ENCODE peak calls at places on chromosomes 5 and 9, in eight cellular contexts. J is tibial nerve; G is GM12878; H is endothelial cell of umbilical vein; V is heart right ventricle; O is HCT116; X is brain microvascular endothelial cell; N is effector memory CD4-positive, alpha-beta T cell. I is an unnamed sample.

GRCh38 chr5:178306430-178307225 is 74.0 kb upstream of the PHYKPL start:
- DNase-seq in J (no peak), G (no peak), H (no peak), V (no peak), O (no peak), X (no peak), N (no peak), I (no peak)

GRCh38 chr9:131982683-131983239 is 96.9 kb downstream of the MED27 start:
- DNase-seq in J (no peak), G (peak; percentile 37), H (no peak), V (no peak), O (no peak), X (no peak), N (no peak), I (no peak)

GRCh38 chr9:127637322-127637847 is 25.3 kb downstream of the STXBP1 start:
- DNase-seq in J (no peak), G (no peak), H (peak; percentile 44), V (no peak), O (no peak), X (peak; percentile 46), N (no peak), I (peak; percentile 91)

GRCh38 chr5:157772077-157772613 is 28.6 kb downstream of the LSM11 start:
- DNase-seq in J (no peak), G (no peak), H (no peak), V (no peak), O (no peak), X (no peak), N (no peak), I (no peak)

GRCh38 chr9:3035594-3036389 is 191.9 kb upstream of the PUM3 start:
- DNase-seq in J (no peak), G (no peak), H (no peak), V (no peak), O (no peak), X (no peak), N (no peak), I (no peak)

GRCh38 chr9:125747053-125747764 is at the start of gene PBX3:
- DNase-seq in J (peak; percentile 18), G (no peak), H (peak; percentile 38), V (peak; percentile 48), O (no peak), X (no peak), N (peak; percentile 35), I (peak; percentile 78)

GRCh38 chr9:112520646-112521045 is 34.0 kb downstream of the KIAA1958 start:
- DNase-seq in J (no peak), G (no peak), H (no peak), V (no peak), O (no peak), X (no peak), N (no peak), I (no peak)

GRCh38 chr9:35618854-35619799 is 914 bp upstream of the CD72 start:
- DNase-seq in J (no peak), G (peak; percentile 74), H (no peak), V (no peak), O (no peak), X (no peak), N (peak; percentile 34), I (no peak)

GRCh38 chr5:158601118-158601517 is 498.6 kb downstream of the EBF1 start:
- DNase-seq in J (no peak), G (no peak), H (no peak), V (no peak), O (no peak), X (no peak), N (no peak), I (no peak)

GRCh38 chr9:114551750-114552685 is 35.6 kb upstream of the ATP6V1G1 start:
- DNase-seq in J (no peak), G (no peak), H (peak; percentile 86), V (peak; percentile 49), O (peak; percentile 92), X (peak; percentile 99), N (no peak), I (peak; percentile 96)

GRCh38 chr9:96068511-96068910 is 193.0 kb downstream of the ERCC6L2 start:
- DNase-seq in J (no peak), G (no peak), H (no peak), V (no peak), O (no peak), X (no peak), N (no peak), I (no peak)

GRCh38 chr5:142922223-142922952 is 152.2 kb downstream of the ARHGAP26 start:
- DNase-seq in J (no peak), G (peak; percentile 21), H (peak; percentile 90), V (no peak), O (no peak), X (no peak), N (no peak), I (peak; percentile 77)

GRCh38 chr5:122845253-122846050 is at the start of gene SNX24:
- DNase-seq in J (peak; percentile 59), G (no peak), H (peak; percentile 62), V (peak; percentile 75), O (peak; percentile 34), X (peak; percentile 35), N (peak; percentile 59), I (peak; percentile 86)

GRCh38 chr5:59104400-59105117 is 521.7 kb downstream of the RAB3C start:
- DNase-seq in J (no peak), G (no peak), H (no peak), V (no peak), O (no peak), X (no peak), N (no peak), I (no peak)

GRCh38 chr5:97136471-97136870 is 5.9 kb downstream of the LIX1 start:
- DNase-seq in J (no peak), G (no peak), H (no peak), V (no peak), O (no peak), X (no peak), N (no peak), I (no peak)

GRCh38 chr9:91844170-91844569 is 105.9 kb downstream of the ROR2 start:
- DNase-seq in J (no peak), G (no peak), H (no peak), V (no peak), O (no peak), X (no peak), N (no peak), I (peak; percentile 14)
- H3K4me3 ChIP-seq in J (no peak overlapping the region), G (no peak overlapping the region), H (no peak overlapping the region), V (no peak overlapping the region), O (no peak overlapping the region), X (no peak overlapping the region), N (no peak overlapping the region), I (peak overlapping the region; percentile 8)

GRCh38 chr5:151251001-151251551 is 1.9 kb upstream of the GM2A start:
- DNase-seq in J (no peak), G (peak; percentile 49), H (no peak), V (no peak), O (no peak), X (no peak), N (peak; percentile 43), I (no peak)

GRCh38 chr5:151253604-151253948 is 591 bp downstream of the GM2A start:
- DNase-seq in J (no peak), G (no peak), H (no peak), V (no peak), O (no peak), X (no peak), N (no peak), I (peak; percentile 4)

GRCh38 chr5:151250346-151251000 is 2.5 kb upstream of the GM2A start:
- DNase-seq in J (no peak), G (no peak), H (no peak), V (no peak), O (no peak), X (no peak), N (no peak), I (no peak)

GRCh38 chr5:151252762-151253603 is at the start of gene GM2A:
- DNase-seq in J (peak; percentile 98), G (peak; percentile 98), H (peak; percentile 100), V (peak; percentile 100), O (peak; percentile 99), X (peak; percentile 99), N (peak; percentile 98), I (peak; percentile 100)

DNA sequence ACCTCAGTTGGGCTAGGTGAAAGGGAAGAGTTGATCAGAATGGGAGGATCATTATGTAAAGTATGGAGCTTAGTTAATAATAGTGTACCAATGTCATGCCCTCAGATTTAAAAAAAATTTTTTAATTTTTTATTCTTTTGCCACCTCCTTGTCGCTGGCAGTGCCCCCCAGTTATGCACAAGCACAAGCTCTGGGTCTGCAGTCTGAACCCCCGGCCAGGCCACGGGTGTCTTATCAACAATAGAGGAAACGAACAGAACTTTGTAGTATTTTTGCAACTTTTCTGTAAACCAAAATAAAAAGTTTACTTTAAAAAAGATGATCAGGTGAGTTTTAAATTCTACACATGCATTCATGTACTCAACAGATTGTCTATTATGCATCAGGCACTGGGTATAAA is 1.4 kb upstream of the GM2A start:
- DNase-seq in J (no peak), G (no peak), H (no peak), V (no peak), O (no peak), X (no peak), N (no peak), I (no peak)
- H3K36me3 ChIP-seq in J (no peaks in the 10 kb centered on the region), G (no peaks in the 10 kb centered on the region), H (no peaks in the 10 kb centered on the region), V (no peaks in the 10 kb centered on the region), O (no peaks in the 10 kb centered on the region), X (no peaks in the 10 kb centered on the region), N (no peaks in the 10 kb centered on the region), I (no peaks in the 10 kb centered on the region)

GRCh38 chr9:98605116-98605515 is 103.6 kb downstream of the GABBR2 start:
- DNase-seq in J (no peak), G (no peak), H (no peak), V (no peak), O (no peak), X (no peak), N (no peak), I (no peak)

GRCh38 chr9:98607787-98608186 is 100.9 kb downstream of the GABBR2 start:
- DNase-seq in J (no peak), G (no peak), H (peak; percentile 91), V (no peak), O (no peak), X (peak; percentile 64), N (no peak), I (peak; percentile 18)

GRCh38 chr9:98603821-98604383 is 104.8 kb downstream of the GABBR2 start:
- DNase-seq in J (no peak), G (no peak), H (no peak), V (no peak), O (no peak), X (no peak), N (no peak), I (no peak)

GRCh38 chr9:98607152-98607551 is 101.6 kb downstream of the GABBR2 start:
- DNase-seq in J (no peak), G (no peak), H (no peak), V (no peak), O (no peak), X (no peak), N (no peak), I (no peak)

DNA sequence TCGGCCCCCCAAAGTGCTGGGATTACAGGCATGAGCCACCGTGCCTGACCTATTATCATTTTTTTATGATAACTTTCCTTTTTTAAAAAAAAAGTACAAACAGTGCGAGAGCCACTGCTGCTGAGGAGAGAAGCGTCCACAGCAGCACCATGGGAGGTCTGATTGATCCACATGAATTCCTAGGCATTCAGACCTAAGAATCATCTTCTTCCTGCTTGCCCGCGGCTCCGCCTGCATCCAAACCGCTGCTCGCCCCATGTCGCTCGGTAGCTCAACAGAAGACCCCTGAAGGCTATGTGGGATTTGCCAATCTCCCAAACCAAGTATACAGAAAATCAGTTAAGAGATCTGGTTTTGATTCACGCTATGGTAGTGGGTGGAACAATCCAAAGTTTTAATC is 102.0 kb downstream of the GABBR2 start:
- DNase-seq in J (no peak), G (no peak), H (no peak), V (no peak), O (no peak), X (no peak), N (no peak), I (no peak)
- H3K4me3 ChIP-seq in J (no peak overlapping the region), G (no peak overlapping the region), H (no peak overlapping the region), V (no peak overlapping the region), O (no peak overlapping the region), X (no peak overlapping the region), N (no peak overlapping the region), I (no peak overlapping the region)

GRCh38 chr9:120866651-120867050 is 10.3 kb downstream of the PHF19 start:
- DNase-seq in J (no peak), G (no peak), H (no peak), V (no peak), O (no peak), X (no peak), N (no peak), I (no peak)
- H3K36me3 ChIP-seq in J (no peaks in the 10 kb centered on the region), G (peaks cover 12% of the 10 kb centered on the region), H (peaks cover 28% of the 10 kb centered on the region), V (peaks cover 79% of the 10 kb centered on the region), O (no peaks in the 10 kb centered on the region), X (peaks cover 4% of the 10 kb centered on the region), N (peaks cover 52% of the 10 kb centered on the region), I (no peaks in the 10 kb centered on the region)